ENCODE peak calls at places on chromosomes 16 and 17, in four cellular contexts. T is SK-N-SH, K is mesenchymal stem cell, H is mammary epithelial cell. N is an unnamed sample. For H3K4me1 and H3K36me3, the result is how much of the 10 kb centered on the place peaks cover.

GRCh38 chr17:64420143-64420670 is 28.7 kb upstream of the MILR1 start:
- DNase-seq in T (peak), K (peak), H (peak), N (peak)

GRCh38 chr16:57564571-57565270 is 22.3 kb downstream of the ADGRG5 start:
- DNase-seq in T (no peak), K (peak), H (peak), N (peak)

GRCh38 chr17:13568746-13569739 is 32.7 kb downstream of the HS3ST3A1 start:
- DNase-seq in T (no peak), K (no peak), H (no peak), N (no peak)

GRCh38 chr16:3087836-3088235 is 11.3 kb downstream of the ZSCAN10 start:
- DNase-seq in T (no peak), K (no peak), H (no peak), N (no peak)

GRCh38 chr17:62652251-62653001 is 25.0 kb downstream of the MRC2 start:
- DNase-seq in T (peak), K (peak), H (peak), N (peak)

GRCh38 chr17:81940538-81941483 is 3.7 kb upstream of the PYCR1 start:
- DNase-seq in T (no peak), K (no peak), H (no peak), N (no peak)

GRCh38 chr16:57801856-57802634 is at the start of gene KIFC3:
- DNase-seq in T (peak), K (peak), H (peak), N (peak)

GRCh38 chr16:56610017-56610608 is 1.7 kb downstream of the MT2A start:
- DNase-seq in T (no peak), K (peak), H (peak), N (peak)

GRCh38 chr16:80682435-80683070 is 121.8 kb downstream of the CDYL2 start:
- DNase-seq in T (no peak), K (no peak), H (no peak), N (peak)

GRCh38 chr16:11670171-11671131 is 2.2 kb downstream of the SNN start:
- DNase-seq in T (no peak), K (no peak), H (no peak), N (no peak)

GRCh38 chr17:14748036-14748715 is 447.3 kb downstream of the HS3ST3B1 start:
- DNase-seq in T (no peak), K (no peak), H (peak), N (no peak)

GRCh38 chr17:55870044-55870443 is 119.2 kb downstream of the PCTP start:
- DNase-seq in T (no peak), K (no peak), H (no peak), N (no peak)

GRCh38 chr17:3886776-3887175 is 6.1 kb downstream of the CAMKK1 start:
- DNase-seq in T (no peak), K (no peak), H (no peak), N (no peak)

GRCh38 chr17:49896222-49896621 is 48.4 kb upstream of the TAC4 start:
- DNase-seq in T (no peak), K (no peak), H (no peak), N (no peak)

GRCh38 chr17:50892101-50892776 is 26.1 kb upstream of the TOB1 start:
- DNase-seq in T (no peak), K (no peak), H (no peak), N (no peak)

GRCh38 chr17:512926-513325 is 160.3 kb upstream of the RPH3AL start:
- DNase-seq in T (peak), K (peak), H (peak), N (no peak)

GRCh38 chr17:64063766-64064224 is 43.4 kb upstream of the ICAM2 start:
- DNase-seq in T (peak), K (peak), H (no peak), N (peak)

GRCh38 chr17:18280766-18281165 is 20.3 kb downstream of the MIEF2 start:
- DNase-seq in T (no peak), K (no peak), H (no peak), N (peak)

GRCh38 chr16:29962344-29962994 is 590 bp downstream of the TMEM219 start:
- DNase-seq in T (no peak), K (peak), H (peak), N (peak)

GRCh38 chr17:49003557-49004511 is 6.6 kb downstream of the IGF2BP1 start:
- DNase-seq in T (no peak), K (peak), H (no peak), N (peak)

GRCh38 chr17:42459256-42459982 is 741 bp downstream of the ATP6V0A1 start:
- DNase-seq in T (peak), K (peak), H (peak), N (peak)

GRCh38 chr17:52666264-52666663 is 507.8 kb upstream of the CA10 start:
- DNase-seq in T (no peak), K (no peak), H (no peak), N (no peak)

GRCh38 chr16:70432800-70433455 is 6.0 kb downstream of the ST3GAL2 start:
- DNase-seq in T (peak), K (peak), H (no peak), N (no peak)

GRCh38 chr17:27627514-27627913 is 3.5 kb upstream of the LGALS9 start:
- DNase-seq in T (no peak), K (no peak), H (no peak), N (no peak)

GRCh38 chr17:48429156-48429555 is 858 bp downstream of the SKAP1 start:
- DNase-seq in T (no peak), K (no peak), H (no peak), N (no peak)

GRCh38 chr16:69859105-69859969 is 91.8 kb upstream of the CLEC18A start:
- DNase-seq in T (peak), K (no peak), H (peak), N (peak)

GRCh38 chr17:80123791-80124190 is 22.4 kb downstream of the GAA start:
- DNase-seq in T (no peak), K (no peak), H (peak), N (no peak)

GRCh38 chr16:49961087-49961486 is 63.9 kb upstream of the CNEP1R1 start:
- DNase-seq in T (no peak), K (no peak), H (peak), N (no peak)

GRCh38 chr17:72030067-72030899 is 90.5 kb upstream of the SOX9 start:
- DNase-seq in T (no peak), K (peak), H (peak), N (peak)

GRCh38 chr17:80124351-80124981 is 22.5 kb downstream of the EIF4A3 start:
- DNase-seq in T (peak), K (peak), H (peak), N (peak)

GRCh38 chr16:27776556-27776955 is 226.6 kb downstream of the KATNIP start:
- DNase-seq in T (no peak), K (no peak), H (no peak), N (no peak)

DNA sequence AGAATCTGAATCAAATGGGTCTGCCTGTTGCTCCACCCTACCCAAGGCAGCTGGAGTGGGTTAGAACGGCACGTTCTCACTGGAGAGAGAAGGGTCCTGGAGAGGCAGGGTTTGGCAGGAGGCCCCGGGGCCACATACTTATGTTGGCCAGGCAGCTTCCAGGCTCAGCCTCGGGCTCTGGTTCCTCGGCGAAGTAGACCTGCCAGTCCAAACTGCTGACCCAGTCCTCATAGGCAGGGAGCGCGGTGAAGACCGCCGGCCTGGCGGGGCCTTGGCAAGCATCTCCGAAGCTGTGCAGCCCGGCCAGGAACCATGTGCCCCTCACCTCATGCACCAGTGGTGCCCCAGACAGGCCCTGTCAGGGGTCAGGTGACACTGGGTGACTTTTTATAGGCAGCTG is 4.8 kb downstream of the PRSS53 start:
- DNase-seq in T (no peak), K (no peak), H (no peak), N (peak)
- H2AFZ ChIP-seq in T (no peak), K (no peak), H (no peak), N (no peak)

DNA sequence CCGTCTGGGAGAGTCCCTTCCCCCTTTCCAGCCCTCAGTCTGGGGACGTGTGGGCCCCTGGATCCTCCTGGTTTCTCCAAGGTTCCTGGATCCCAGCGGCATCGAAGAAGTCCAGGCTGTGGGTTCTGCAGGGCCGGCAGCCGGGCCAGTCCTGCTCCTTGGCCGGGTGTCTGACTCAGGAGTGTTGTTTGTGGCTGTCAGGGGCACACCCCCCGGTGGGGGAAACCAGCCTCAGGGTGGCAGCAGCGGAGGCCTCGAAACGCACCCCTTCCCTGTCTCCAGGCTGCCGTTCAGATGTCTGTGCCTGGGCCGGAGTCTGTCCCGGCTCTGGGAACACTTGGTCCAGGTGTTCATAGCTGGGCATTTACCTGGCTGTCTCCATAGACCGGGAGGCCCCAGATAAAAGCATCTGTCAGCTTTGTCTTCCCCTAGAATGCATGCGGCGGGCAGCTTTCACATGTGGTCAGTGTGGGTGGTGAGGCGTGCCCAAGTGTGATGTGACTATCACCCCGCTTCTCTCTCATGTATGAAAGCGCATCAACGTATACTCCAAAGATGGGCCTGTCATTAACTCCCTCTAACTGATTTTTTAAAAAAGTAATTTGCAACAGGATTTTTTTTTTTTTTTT is 3.6 kb upstream of the RAP1GAP2 start:
- DNase-seq in T (no peak), K (no peak), H (no peak), N (no peak)
- H3K4me1 ChIP-seq in T (under half), K (under half), H (under half), N (under half)

DNA sequence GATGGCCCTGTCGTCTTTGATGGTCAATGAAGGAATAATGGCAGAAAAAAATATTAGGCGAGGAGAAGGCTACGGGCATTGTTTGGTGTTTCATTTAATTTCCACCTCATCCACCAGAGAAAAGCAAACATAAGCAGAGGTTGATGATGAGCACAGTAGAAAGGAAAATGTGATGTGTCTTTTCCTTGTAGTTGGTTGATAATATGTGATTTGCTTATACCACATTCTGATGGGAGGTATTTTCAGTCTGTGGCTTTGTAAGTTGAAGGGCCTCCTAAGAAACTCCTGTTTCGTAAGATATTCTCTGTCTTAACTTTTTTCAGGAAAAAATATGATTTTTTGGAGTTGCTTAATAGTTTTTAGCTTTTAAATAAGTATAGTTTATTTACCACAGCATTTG is 215.7 kb downstream of the PRKCA start:
- DNase-seq in T (no peak), K (peak), H (no peak), N (no peak)
- H3K36me3 ChIP-seq in T (under half), K (under half), H (under half), N (under half)

GRCh38 chr16:85648782-85649181 is 35.7 kb downstream of the GSE1 start:
- DNase-seq in T (no peak), K (no peak), H (no peak), N (no peak)

GRCh38 chr16:85649411-85649977 is 36.4 kb downstream of the GSE1 start:
- DNase-seq in T (no peak), K (no peak), H (no peak), N (no peak)

GRCh38 chr16:85650864-85651811 is 37.6 kb downstream of the GINS2 start:
- DNase-seq in T (peak), K (no peak), H (no peak), N (no peak)

GRCh38 chr16:85651822-85652430 is 36.8 kb downstream of the GINS2 start:
- DNase-seq in T (no peak), K (peak), H (no peak), N (peak)

GRCh38 chr16:85649978-85650863 is 37.1 kb downstream of the GSE1 start:
- DNase-seq in T (peak), K (no peak), H (no peak), N (no peak)
- H2AFZ ChIP-seq in T (no peak), K (no peak), H (no peak), N (no peak)

DNA sequence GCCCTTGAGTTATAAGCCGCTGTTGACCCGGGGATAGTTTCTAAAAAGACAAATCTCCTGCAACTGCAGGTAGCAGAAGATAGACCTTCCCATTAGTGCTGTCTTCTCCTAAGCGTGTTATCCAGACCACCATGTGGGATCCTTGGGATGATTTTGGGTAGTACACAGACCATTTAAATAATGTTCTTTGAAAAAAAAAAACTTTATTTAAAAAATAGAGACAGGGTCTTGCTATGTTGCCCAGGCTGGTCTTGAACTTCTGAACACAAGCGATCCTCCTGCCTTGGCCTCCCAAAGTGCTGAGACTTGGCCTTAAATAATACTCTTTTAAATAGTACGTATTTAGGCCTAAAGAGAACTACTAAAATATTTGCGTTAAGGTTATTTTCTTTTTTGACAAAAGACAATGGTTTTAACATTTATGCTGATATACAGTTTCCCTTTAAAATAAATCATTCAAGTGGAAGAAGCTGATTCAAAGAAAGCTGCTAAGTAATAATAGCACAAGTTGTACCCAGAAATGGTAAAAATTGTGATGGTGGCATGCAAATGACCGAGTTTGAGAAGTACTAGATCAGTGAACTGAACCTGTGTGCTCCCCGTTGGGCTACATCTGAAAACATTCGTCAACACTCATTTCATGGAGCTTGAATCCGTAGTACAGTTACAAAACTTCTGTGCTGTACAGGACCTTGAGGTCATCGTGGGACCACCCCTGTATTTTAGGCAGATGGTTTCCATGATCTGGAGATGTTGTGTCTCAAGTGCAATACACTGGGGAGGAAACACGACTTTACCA is 24.0 kb downstream of the SMARCE1 start:
- DNase-seq in T (no peak), K (no peak), H (no peak), N (no peak)
- H3K4me1 ChIP-seq in T (under half), K (under half), H (under half), N (under half)

DNA sequence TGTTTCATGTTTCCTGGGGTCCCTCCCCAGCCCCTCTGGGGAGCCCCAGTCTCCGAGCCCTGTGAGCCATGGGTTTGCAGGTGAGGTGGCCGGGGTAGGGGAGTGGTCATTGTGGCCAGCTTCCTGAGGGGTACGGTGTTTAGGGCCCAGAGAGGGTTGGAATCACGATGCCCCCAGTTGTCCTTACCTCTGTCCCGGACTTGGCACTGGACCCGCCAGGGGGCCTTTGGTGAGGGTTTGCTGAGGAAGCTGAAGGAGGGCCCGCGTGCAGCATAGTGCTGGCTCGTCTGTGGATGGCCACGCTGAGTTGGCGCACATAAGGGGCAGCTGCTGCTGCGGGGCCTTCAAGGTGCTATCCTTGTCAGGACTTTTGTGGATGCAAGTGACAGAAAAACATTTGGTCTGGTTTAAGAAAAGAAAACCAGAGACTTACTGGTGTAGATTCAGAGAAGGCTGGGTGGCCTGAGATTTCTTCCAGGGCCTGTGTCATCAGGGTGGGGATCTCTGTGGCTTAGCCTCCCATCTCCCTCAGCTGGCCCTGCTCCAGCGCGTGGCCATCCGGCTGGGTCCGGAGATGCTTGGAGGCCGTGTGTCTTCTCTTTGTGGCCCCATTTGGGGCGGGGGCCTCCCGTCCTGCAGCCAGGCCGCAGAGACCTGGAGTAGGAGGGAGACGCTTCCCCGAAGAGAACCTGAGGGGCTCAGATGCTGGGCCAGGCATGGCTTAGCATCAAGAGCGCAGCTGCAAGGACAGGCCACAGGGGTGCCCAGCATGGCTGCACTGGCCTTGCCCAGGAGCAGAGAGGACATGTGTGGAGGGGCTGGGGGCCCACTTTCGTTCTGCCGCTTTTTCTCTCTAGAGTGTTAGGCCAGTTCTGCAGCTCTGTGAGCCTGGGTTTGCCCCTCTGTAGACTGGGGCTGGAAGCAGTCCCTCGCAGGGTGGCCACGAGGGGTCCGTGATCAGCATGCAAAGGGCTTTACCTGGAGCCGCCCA is 33.7 kb upstream of the NUDT16L1 start:
- DNase-seq in T (no peak), K (no peak), H (no peak), N (no peak)
- H3K36me3 ChIP-seq in T (under half), K (half or more), H (under half), N (under half)

GRCh38 chr17:12178644-12179330 is 158.1 kb downstream of the MAP2K4 start:
- DNase-seq in T (no peak), K (no peak), H (no peak), N (no peak)

GRCh38 chr17:12180644-12181261 is 160.1 kb downstream of the MAP2K4 start:
- DNase-seq in T (peak), K (peak), H (peak), N (peak)
- H2AFZ ChIP-seq in T (peak), K (no peak), H (no peak), N (no peak)

DNA sequence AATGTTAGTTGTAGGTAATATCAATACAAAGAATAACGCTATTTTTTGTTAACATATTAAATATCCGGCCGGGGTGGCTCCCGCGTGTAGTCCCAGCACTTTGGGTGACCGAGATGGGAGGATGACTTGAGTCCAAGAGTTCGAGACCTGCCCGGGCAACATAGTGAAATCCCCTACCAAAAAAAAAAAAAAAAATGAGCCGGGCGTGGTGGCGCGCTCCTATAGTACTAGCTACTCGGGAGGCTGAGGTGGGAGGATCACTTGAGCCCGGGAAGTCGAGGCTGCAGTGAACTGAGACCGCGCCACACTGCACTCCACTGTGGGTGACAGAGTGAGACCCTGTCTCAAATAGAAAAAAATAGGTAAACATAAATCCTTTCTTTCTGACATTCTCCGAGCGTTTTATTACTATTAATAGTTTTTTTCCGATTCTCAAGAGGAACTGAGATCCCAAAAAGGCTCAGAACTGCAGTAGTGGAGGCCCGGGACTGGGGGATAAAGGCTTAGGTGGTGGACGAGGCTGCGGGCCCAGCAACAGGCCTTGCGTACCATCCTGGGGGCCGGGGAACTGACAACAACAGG is 1.0 kb downstream of the N4BP1 start:
- DNase-seq in T (peak), K (no peak), H (no peak), N (peak)
- H3K4me1 ChIP-seq in T (under half), K (under half), H (half or more), N (under half)

GRCh38 chr17:17150450-17150804 is 55.7 kb downstream of the PLD6 start:
- DNase-seq in T (no peak), K (no peak), H (no peak), N (no peak)
- H3K36me3 ChIP-seq in T (under half), K (half or more), H (under half), N (under half)

N was measured in hepatocyte.